ENCODE peak calls at places on chromosome 5, in four cellular contexts. I is breast epithelium; W is stimulated activated CD8-positive, alpha-beta memory T cell treated with anti-CD3 and anti-CD28 coated beads, Interleukin-7, amount 100 ng/mL, for 48 hours; O is esophagus muscularis mucosa. G is an unnamed sample.
A peak's percentile ranks its signal among the peaks of the same experiment; 100 is the strongest.

GRCh38 chr5:5767286-5767928 is 344.9 kb downstream of the ICE1 start:
- DNase-seq in I (no peak), W (no peak), O (peak; percentile 64), G (no peak)

GRCh38 chr5:171115519-171115918 is 193.5 kb upstream of the TLX3 start:
- DNase-seq in I (no peak), W (no peak), O (no peak), G (no peak)

GRCh38 chr5:76813982-76814562 is 4.8 kb upstream of the F2RL1 start:
- DNase-seq in I (no peak), W (no peak), O (no peak), G (no peak)

GRCh38 chr5:146409081-146409671 is 38.0 kb upstream of the TCERG1 start:
- DNase-seq in I (no peak), W (no peak), O (peak; percentile 31), G (no peak)

GRCh38 chr5:74542477-74542876 is 98.1 kb downstream of the ENC1 start:
- DNase-seq in I (no peak), W (no peak), O (no peak), G (no peak)

GRCh38 chr5:168314735-168315411 is 23.4 kb downstream of the WWC1 start:
- DNase-seq in I (peak; percentile 71), W (no peak), O (no peak), G (no peak)

GRCh38 chr5:79236970-79237734 is 1.2 kb downstream of the JMY start:
- DNase-seq in I (no peak), W (no peak), O (no peak), G (peak; percentile 18)

GRCh38 chr5:143174714-143175398 is 228.6 kb downstream of the NR3C1 start:
- DNase-seq in I (no peak), W (no peak), O (no peak), G (no peak)

GRCh38 chr5:158910782-158911692 is 188.7 kb downstream of the EBF1 start:
- DNase-seq in I (no peak), W (no peak), O (no peak), G (no peak)

GRCh38 chr5:74536658-74537057 is 103.9 kb downstream of the ENC1 start:
- DNase-seq in I (no peak), W (no peak), O (no peak), G (no peak)

GRCh38 chr5:5628866-5629265 is 206.4 kb downstream of the ICE1 start:
- DNase-seq in I (no peak), W (no peak), O (peak; percentile 70), G (no peak)

GRCh38 chr5:42586625-42587024 is 163.4 kb downstream of the GHR start:
- DNase-seq in I (no peak), W (no peak), O (peak; percentile 90), G (no peak)

GRCh38 chr5:161283296-161283695 is 263.2 kb downstream of the GABRB2 start:
- DNase-seq in I (no peak), W (no peak), O (no peak), G (no peak)

GRCh38 chr5:151002681-151003502 is 17.5 kb upstream of the GPX3 start:
- DNase-seq in I (no peak), W (no peak), O (no peak), G (no peak)

GRCh38 chr5:73596705-73597328 is 29.2 kb upstream of the ARHGEF28 start:
- DNase-seq in I (no peak), W (no peak), O (no peak), G (peak; percentile 31)

GRCh38 chr5:4245511-4245910 is 649.9 kb downstream of the IRX1 start:
- DNase-seq in I (no peak), W (no peak), O (peak; percentile 78), G (no peak)

GRCh38 chr5:150582281-150582791 is 58.1 kb upstream of the SYNPO start:
- DNase-seq in I (no peak), W (no peak), O (no peak), G (no peak)

GRCh38 chr5:109062669-109063068 is 315.0 kb downstream of the FER start:
- DNase-seq in I (no peak), W (no peak), O (no peak), G (no peak)

GRCh38 chr5:20656262-20656661 is 668.3 kb upstream of the CDH18 start:
- DNase-seq in I (no peak), W (no peak), O (no peak), G (no peak)

GRCh38 chr5:151682751-151683331 is 3.9 kb downstream of the SPARC start:
- DNase-seq in I (no peak), W (no peak), O (no peak), G (no peak)

GRCh38 chr5:32542216-32543059 is 42.9 kb upstream of the SUB1 start:
- DNase-seq in I (no peak), W (no peak), O (no peak), G (no peak)

GRCh38 chr5:146291421-146292074 is 47.1 kb upstream of the POU4F3 start:
- DNase-seq in I (no peak), W (no peak), O (no peak), G (no peak)

GRCh38 chr5:81408496-81408895 is 14.6 kb upstream of the ACOT12 start:
- DNase-seq in I (no peak), W (no peak), O (no peak), G (no peak)

G was measured in tibial nerve.